ENCODE peak calls at places on chromosome 6, in four cellular contexts. K is neural crest cell; S is activated naive CD4-positive, alpha-beta T cell treated with Interleukin-2 at 50 U/mL for 16 hours; R is lower lobe of right lung. M is an unnamed sample.

GRCh38 chr6:14549319-14549770 is 431.8 kb downstream of the CD83 start:
- DNase-seq in K (peak), S (no peak), R (no peak), M (no peak)

GRCh38 chr6:159617444-159617843 is 75.6 kb downstream of the SOD2 start:
- DNase-seq in K (no peak), S (no peak), R (no peak), M (no peak)

GRCh38 chr6:87669051-87669450 is 33.0 kb downstream of the AKIRIN2 start:
- DNase-seq in K (no peak), S (no peak), R (no peak), M (no peak)

GRCh38 chr6:25942561-25943147 is 12.2 kb upstream of the SLC17A2 start:
- DNase-seq in K (no peak), S (no peak), R (no peak), M (no peak)

GRCh38 chr6:51768087-51768486 is 319.3 kb downstream of the PKHD1 start:
- DNase-seq in K (no peak), S (no peak), R (no peak), M (no peak)

GRCh38 chr6:12890171-12890790 is 173.7 kb downstream of the PHACTR1 start:
- DNase-seq in K (no peak), S (peak), R (no peak), M (peak)

GRCh38 chr6:82786251-82786650 is 279.4 kb downstream of the UBE3D start:
- DNase-seq in K (no peak), S (no peak), R (no peak), M (no peak)

GRCh38 chr6:27544612-27545260 is 71.8 kb upstream of the ZNF184 start:
- DNase-seq in K (no peak), S (no peak), R (no peak), M (no peak)

GRCh38 chr6:101722991-101723579 is 329.6 kb downstream of the GRIK2 start:
- DNase-seq in K (no peak), S (no peak), R (no peak), M (no peak)

GRCh38 chr6:34656378-34657036 is 40.1 kb downstream of the ILRUN start:
- DNase-seq in K (no peak), S (peak), R (no peak), M (no peak)

GRCh38 chr6:36131517-36132220 is 1.4 kb downstream of the MAPK13 start:
- DNase-seq in K (no peak), S (peak), R (no peak), M (no peak)

GRCh38 chr6:23980965-23981364 is 145.1 kb upstream of the NRSN1 start:
- DNase-seq in K (no peak), S (no peak), R (no peak), M (no peak)

GRCh38 chr6:116536216-116536621 is 9.3 kb downstream of the TRAPPC3L start:
- DNase-seq in K (peak), S (no peak), R (no peak), M (no peak)

GRCh38 chr6:161400650-161401049 is 126.8 kb upstream of the AGPAT4 start:
- DNase-seq in K (no peak), S (no peak), R (no peak), M (no peak)

GRCh38 chr6:50272611-50273010 is 222.9 kb upstream of the DEFB112 start:
- DNase-seq in K (no peak), S (no peak), R (no peak), M (no peak)

GRCh38 chr6:108957221-108957620 is 109.0 kb downstream of the ARMC2 start:
- DNase-seq in K (no peak), S (no peak), R (no peak), M (no peak)

GRCh38 chr6:81144346-81144745 is 608.1 kb downstream of the TENT5A start:
- DNase-seq in K (no peak), S (no peak), R (no peak), M (no peak)

GRCh38 chr6:47571488-47571887 is 93.9 kb downstream of the CD2AP start:
- DNase-seq in K (no peak), S (no peak), R (no peak), M (no peak)

GRCh38 chr6:125300992-125301434 is 754 bp downstream of the HDDC2 start:
- DNase-seq in K (no peak), S (no peak), R (no peak), M (no peak)

GRCh38 chr6:170048615-170049256 is 242.1 kb downstream of the DLL1 start:
- DNase-seq in K (no peak), S (no peak), R (peak), M (no peak)

GRCh38 chr6:102950967-102951366 is 1557.5 kb downstream of the GRIK2 start:
- DNase-seq in K (no peak), S (no peak), R (no peak), M (no peak)

GRCh38 chr6:118912646-118913045 is 18.7 kb downstream of the ASF1A start:
- DNase-seq in K (no peak), S (no peak), R (no peak), M (no peak)

GRCh38 chr6:127464881-127465459 is 5.8 kb upstream of the KIAA0408 start:
- DNase-seq in K (peak), S (peak), R (peak), M (peak)

GRCh38 chr6:51352506-51353029 is 533.9 kb downstream of the TFAP2B start:
- DNase-seq in K (no peak), S (no peak), R (no peak), M (no peak)